ENCODE peak calls at places on chromosomes 13 and 19, in four cellular contexts. U is choroid plexus epithelial cell, T is left ventricle myocardium inferior, F is adrenal gland. W is an unnamed sample.

GRCh38 chr13:76830805-76831204 is 55.4 kb downstream of the KCTD12 start:
- DNase-seq in T (no peak), U (no peak), F (no peak), W (no peak)

GRCh38 chr13:111167290-111167689 is 52.2 kb downstream of the ARHGEF7 start:
- DNase-seq in T (no peak), F (no peak), U (no peak), W (no peak)

GRCh38 chr13:98919566-98919965 is 58.3 kb downstream of the DOCK9 start:
- DNase-seq in U (no peak), T (no peak), F (no peak), W (no peak)

GRCh38 chr19:18320865-18321728 is 1.8 kb downstream of the LSM4 start:
- DNase-seq in T (peak), F (no peak), U (no peak), W (peak)

GRCh38 chr13:25722893-25723292 is 328.9 kb downstream of the SHISA2 start:
- DNase-seq in U (no peak), F (no peak), T (no peak), W (no peak)

GRCh38 chr13:37791699-37792098 is 77.9 kb downstream of the TRPC4 start:
- DNase-seq in U (no peak), F (no peak), T (no peak), W (no peak)

GRCh38 chr13:47798906-47799305 is 202.2 kb downstream of the SUCLA2 start:
- DNase-seq in T (no peak), F (no peak), U (peak), W (peak)

GRCh38 chr13:114063545-114064515 is 68.6 kb downstream of the RASA3 start:
- DNase-seq in U (peak), F (peak), T (peak), W (peak)

GRCh38 chr13:83350569-83350968 is 531.7 kb downstream of the SLITRK1 start:
- DNase-seq in F (no peak), U (peak), T (no peak), W (no peak)

GRCh38 chr19:46426035-46426505 is 2.7 kb downstream of the PNMA8C start:
- DNase-seq in F (peak), T (no peak), U (peak), W (no peak)

GRCh38 chr13:64164435-64164834 is 2748.8 kb upstream of the PCDH20 start:
- DNase-seq in T (no peak), F (no peak), U (no peak), W (no peak)

GRCh38 chr19:28465317-28466086 is 747.4 kb downstream of the UQCRFS1 start:
- DNase-seq in U (peak), T (no peak), F (no peak), W (no peak)

GRCh38 chr13:96003304-96003703 is 49.9 kb downstream of the UGGT2 start:
- DNase-seq in T (no peak), F (peak), U (peak), W (no peak)

GRCh38 chr19:16736709-16737108 is 17.1 kb downstream of the NWD1 start:
- DNase-seq in U (peak), F (no peak), T (no peak), W (no peak)

GRCh38 chr19:6030214-6030507 is 52.2 kb upstream of the RANBP3 start:
- DNase-seq in U (peak), F (no peak), T (no peak), W (peak)

GRCh38 chr19:12035220-12036172 is at the start of gene ZNF433:
- DNase-seq in F (peak), U (peak), T (peak), W (peak)

GRCh38 chr19:12938536-12939291 is at the start of gene CALR:
- DNase-seq in U (peak), F (no peak), T (no peak), W (peak)

GRCh38 chr13:107864543-107865460 is 350.5 kb downstream of the LIG4 start:
- DNase-seq in T (no peak), F (no peak), U (peak), W (peak)

GRCh38 chr13:113297370-113297871 is 382 bp downstream of the LAMP1 start:
- DNase-seq in T (no peak), U (peak), F (peak), W (peak)

GRCh38 chr13:112894673-112895481 is 74.1 kb upstream of the MCF2L start:
- DNase-seq in F (no peak), T (peak), U (no peak), W (no peak)

GRCh38 chr13:113109151-113110047 is 3.8 kb downstream of the F7 start:
- DNase-seq in U (no peak), T (peak), F (no peak), W (no peak)

GRCh38 chr19:12555456-12555930 is 4.2 kb upstream of the ZNF564 start:
- DNase-seq in F (no peak), U (no peak), T (no peak), W (no peak)

GRCh38 chr19:48417436-48417835 is 24.0 kb downstream of the GRIN2D start:
- DNase-seq in T (no peak), U (no peak), F (peak), W (no peak)

GRCh38 chr19:12800873-12801465 is 631 bp downstream of the PRDX2 start:
- DNase-seq in T (no peak), F (peak), U (no peak), W (no peak)

GRCh38 chr13:100526299-100527030 is 62.1 kb downstream of the GGACT start:
- DNase-seq in U (no peak), T (no peak), F (no peak), W (no peak)

GRCh38 chr19:33325920-33326319 is 23.6 kb upstream of the CEBPA start:
- DNase-seq in U (no peak), F (no peak), T (no peak), W (no peak)

GRCh38 chr13:39016789-39017188 is 21.1 kb downstream of the PROSER1 start:
- DNase-seq in U (peak), T (no peak), F (peak), W (peak)

GRCh38 chr13:21234537-21234936 is 58.1 kb downstream of the MRPL57 start:
- DNase-seq in F (no peak), U (no peak), T (no peak), W (peak)

GRCh38 chr13:20814224-20814910 is 40.6 kb upstream of the EEF1AKMT1 start:
- DNase-seq in U (peak), T (peak), F (peak), W (peak)

GRCh38 chr13:29505950-29506349 is 89.5 kb downstream of the SLC7A1 start:
- DNase-seq in T (no peak), F (no peak), U (no peak), W (no peak)

GRCh38 chr19:22422220-22422619 is at the start of gene ZNF98:
- DNase-seq in F (no peak), U (no peak), T (peak), W (no peak)

GRCh38 chr13:30796132-30796832 is 60.9 kb downstream of the ALOX5AP start:
- DNase-seq in T (no peak), F (peak), U (peak), W (peak)

GRCh38 chr13:111950697-111951096 is 116.3 kb upstream of the SOX1 start:
- DNase-seq in U (no peak), F (no peak), T (no peak), W (no peak)

GRCh38 chr19:33731886-33732285 is 64.8 kb upstream of the KCTD15 start:
- DNase-seq in U (no peak), F (no peak), T (no peak), W (no peak)

GRCh38 chr13:78881054-78881453 is 222.1 kb upstream of the OBI1 start:
- DNase-seq in U (no peak), F (no peak), T (no peak), W (no peak)

GRCh38 chr19:48623556-48624066 is 4.3 kb downstream of the SPHK2 start:
- DNase-seq in U (no peak), F (no peak), T (no peak), W (no peak)

GRCh38 chr13:42597505-42597904 is 23.6 kb downstream of the TNFSF11 start:
- DNase-seq in F (no peak), T (no peak), U (no peak), W (no peak)

GRCh38 chr13:42600943-42601342 is 27.0 kb downstream of the TNFSF11 start:
- DNase-seq in F (no peak), U (no peak), T (no peak), W (no peak)

DNA sequence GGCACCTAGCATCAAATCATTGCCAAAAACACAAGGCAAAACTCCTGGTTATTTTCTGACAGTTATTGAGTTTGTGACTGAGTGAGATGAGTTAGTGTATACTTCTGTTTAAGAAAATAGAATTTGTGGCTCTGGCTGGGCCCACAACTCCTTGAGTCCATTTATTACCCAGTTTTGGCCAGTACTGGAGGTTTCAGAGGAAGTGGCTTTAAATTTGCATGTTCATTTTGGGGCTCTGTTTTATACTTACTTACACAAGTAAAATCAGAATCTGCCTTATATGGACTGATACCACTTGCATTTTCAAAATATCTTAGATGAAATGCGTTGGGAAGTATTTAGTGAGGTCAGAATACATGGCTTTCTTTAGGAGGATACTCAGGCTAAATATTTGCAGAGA is 29.0 kb downstream of the TNFSF11 start:
- DNase-seq in T (no peak), F (no peak), U (no peak), W (no peak)
- H3K4me3 ChIP-seq in T (no peak), F (no peak), U (no peak), W (no peak)

GRCh38 chr19:19384486-19384885 is 21.0 kb upstream of the GATAD2A start:
- DNase-seq in U (no peak), T (no peak), F (no peak), W (no peak)

GRCh38 chr19:19385900-19386339 is 19.6 kb upstream of the GATAD2A start:
- DNase-seq in F (peak), U (peak), T (no peak), W (peak)

GRCh38 chr19:19385131-19385899 is 20.2 kb upstream of the GATAD2A start:
- DNase-seq in F (peak), T (peak), U (peak), W (peak)

GRCh38 chr19:19387108-19387507 is 18.4 kb upstream of the GATAD2A start:
- DNase-seq in T (no peak), U (no peak), F (no peak), W (no peak)

DNA sequence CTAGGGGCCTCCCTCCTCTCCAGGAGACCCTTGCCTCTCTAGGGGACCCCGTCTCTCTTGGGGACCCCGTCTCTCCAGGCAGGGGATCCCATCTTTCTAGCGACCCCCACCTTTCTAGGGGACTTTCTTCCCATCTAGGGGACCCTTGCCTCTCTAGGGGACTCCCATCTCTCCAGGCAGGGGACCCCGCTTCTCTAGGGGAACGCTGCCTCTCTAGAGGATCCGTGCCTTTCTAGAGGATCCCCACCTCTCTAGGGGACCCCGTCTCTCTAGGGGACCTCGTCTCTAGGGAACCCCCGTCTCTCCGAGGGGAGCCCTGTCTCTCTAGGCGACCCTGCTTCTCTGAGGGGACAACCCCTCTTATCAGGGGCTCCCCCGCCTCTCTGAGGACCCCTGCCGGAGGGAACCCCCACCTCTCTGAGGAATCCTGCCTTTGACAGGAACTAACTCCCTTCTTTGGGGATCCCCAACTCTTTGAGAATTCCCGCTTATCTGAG is 19.1 kb upstream of the GATAD2A start:
- DNase-seq in U (no peak), F (no peak), T (no peak), W (no peak)
- TF ChIP-seq CTCF in U (peak), F (no peak), T (no peak), W (peak)

DNA sequence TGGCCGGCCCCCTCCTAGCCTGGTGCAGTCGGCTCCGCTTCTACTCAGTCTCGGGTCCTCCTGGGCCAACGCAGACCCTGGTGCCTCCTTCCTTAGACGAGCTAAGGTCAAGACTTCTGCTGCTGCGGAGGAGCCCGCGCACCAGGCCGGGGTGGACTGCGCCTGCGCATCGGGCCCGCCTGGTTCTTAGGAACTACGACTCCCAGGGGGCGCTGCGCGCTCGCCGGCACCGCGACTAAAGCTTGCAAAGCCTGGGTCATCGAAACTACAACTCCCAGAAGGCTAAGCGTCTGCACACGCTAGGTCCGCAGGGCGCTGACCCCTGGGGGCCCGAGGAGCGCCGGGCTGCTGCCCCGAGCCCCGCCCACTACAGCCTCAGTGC is at the start of gene ZNF835:
- DNase-seq in T (peak), F (peak), U (peak), W (peak)
- H3K4me3 ChIP-seq in T (peak), F (peak), U (peak), W (no peak)

GRCh38 chr13:60372141-60372540 is 24.9 kb upstream of the TDRD3 start:
- DNase-seq in F (no peak), U (no peak), T (no peak), W (no peak)

GRCh38 chr13:60363288-60363687 is 33.7 kb upstream of the TDRD3 start:
- DNase-seq in U (peak), F (no peak), T (no peak), W (no peak)

GRCh38 chr13:60370343-60370742 is 26.7 kb upstream of the TDRD3 start:
- DNase-seq in U (no peak), F (no peak), T (no peak), W (no peak)

GRCh38 chr13:60369242-60369641 is 27.8 kb upstream of the TDRD3 start:
- DNase-seq in F (no peak), T (no peak), U (peak), W (no peak)
- TF ChIP-seq CTCF in F (peak), T (peak), U (no peak), W (peak)